ENCODE peak calls at places on chromosomes 7 and 10, in ten cellular contexts. N is IMR-90, A is AG04450, R is stomach, S is aorta, G is SK-N-SH, M is cardiac muscle cell, V is endothelial cell of umbilical vein, P is psoas muscle, W is neuronal stem cell. F is an unnamed sample.

GRCh38 chr7:149782682-149783345 is 9.4 kb upstream of the ZNF467 start:
- DNase-seq in N (no peak), A (no peak), R (no peak), S (no peak), G (no peak), M (no peak), V (no peak), P (no peak), W (no peak), F (no peak)

GRCh38 chr7:101614939-101615302 is 14.2 kb downstream of the MYL10 start:
- DNase-seq in N (no peak), A (no peak), R (no peak), S (peak), G (no peak), M (no peak), V (no peak), P (no peak), W (no peak), F (no peak)

GRCh38 chr7:156194813-156195212 is 382.6 kb upstream of the SHH start:
- DNase-seq in N (no peak), A (no peak), R (no peak), S (no peak), G (no peak), M (no peak), V (no peak), P (no peak), W (no peak), F (no peak)

GRCh38 chr10:48604408-48605263 is at the start of gene ARHGAP22:
- DNase-seq in N (peak), A (no peak), R (no peak), S (peak), G (peak), M (peak), V (peak), P (peak), W (no peak), F (no peak)

GRCh38 chr10:20598590-20598989 is 298.5 kb downstream of the NEBL start:
- DNase-seq in N (peak), A (peak), R (no peak), S (peak), G (no peak), M (no peak), V (no peak), P (peak), W (no peak), F (no peak)

GRCh38 chr7:919924-920341 is 34.5 kb downstream of the ADAP1 start:
- DNase-seq in N (no peak), A (no peak), R (peak), S (peak), G (no peak), M (no peak), V (no peak), P (peak), W (no peak), F (no peak)

GRCh38 chr7:97149843-97150242 is 32.3 kb downstream of the SDHAF3 start:
- DNase-seq in N (peak), A (no peak), R (no peak), S (no peak), G (no peak), M (no peak), V (no peak), P (no peak), W (no peak), F (no peak)

GRCh38 chr7:7965301-7965700 is 3.3 kb upstream of the GLCCI1 start:
- DNase-seq in N (no peak), A (no peak), R (no peak), S (no peak), G (peak), M (no peak), V (no peak), P (no peak), W (no peak), F (no peak)

GRCh38 chr7:101185258-101185839 is 5.3 kb upstream of the NAT16 start:
- DNase-seq in N (peak), A (no peak), R (no peak), S (no peak), G (no peak), M (no peak), V (no peak), P (no peak), W (no peak), F (no peak)

GRCh38 chr7:44824894-44825526 is 22.9 kb downstream of the H2AZ2 start:
- DNase-seq in N (peak), A (no peak), R (no peak), S (no peak), G (no peak), M (no peak), V (no peak), P (no peak), W (no peak), F (peak)

DNA sequence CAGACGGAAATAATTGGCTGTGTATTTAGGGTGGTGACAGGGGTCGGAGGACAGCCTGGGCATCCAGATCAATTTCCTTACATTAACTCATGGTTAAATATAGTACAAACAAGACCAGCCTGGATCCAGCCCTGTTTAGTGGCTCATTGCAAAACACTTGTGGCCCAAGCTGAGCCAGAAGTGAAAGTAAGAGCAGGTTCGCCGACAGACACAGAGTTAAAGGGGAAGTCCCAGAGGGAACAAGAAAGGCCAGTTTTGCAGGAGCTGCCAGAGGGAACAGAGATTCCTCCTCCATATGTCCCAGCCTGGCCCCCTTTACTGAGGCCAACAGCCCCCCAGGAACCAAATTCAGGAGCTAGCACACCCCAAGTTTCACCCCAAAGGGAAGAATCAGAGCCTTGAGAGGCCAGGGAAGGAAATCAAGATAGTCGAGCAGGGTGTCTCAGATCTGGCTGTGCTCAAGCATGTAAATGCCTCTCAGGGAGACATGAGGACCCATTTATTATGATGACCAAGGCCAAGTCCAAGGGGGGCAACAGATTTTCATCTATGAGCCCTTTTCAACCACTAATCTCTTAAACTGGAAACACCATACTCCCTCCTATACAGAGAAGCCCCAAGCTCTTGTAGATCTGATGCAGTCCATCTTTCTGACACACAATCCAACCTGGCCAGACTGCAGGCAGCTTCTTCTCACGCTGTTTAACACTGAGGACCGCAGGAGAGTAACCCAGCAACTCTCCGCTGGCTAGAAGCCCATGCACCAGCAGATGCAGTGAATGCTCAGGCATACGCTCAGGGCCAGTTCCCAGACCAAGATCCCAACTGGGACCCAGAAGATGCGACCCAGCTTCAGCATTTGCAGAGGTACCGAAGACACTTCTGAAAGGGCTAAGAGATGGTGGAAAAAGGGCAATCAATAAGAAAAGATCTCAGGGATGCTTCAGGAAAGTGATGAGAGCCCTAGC is 15.9 kb upstream of the ADCK2 start:
- DNase-seq in N (peak), A (no peak), R (peak), S (peak), G (no peak), M (peak), V (peak), P (peak), W (no peak), F (no peak)
- H3K4me3 ChIP-seq in N (peak), A (peak), R (peak), S (peak), G (no peak), M (no peak), V (peak), P (peak), W (no peak), F (peak)

GRCh38 chr10:16968722-16969055 is 151.5 kb upstream of the RSU1 start:
- DNase-seq in N (no peak), A (no peak), R (no peak), S (no peak), G (no peak), M (no peak), V (no peak), P (no peak), W (no peak), F (no peak)

GRCh38 chr10:16965740-16966447 is 148.7 kb upstream of the RSU1 start:
- DNase-seq in N (peak), A (peak), R (no peak), S (peak), G (no peak), M (peak), V (peak), P (no peak), W (no peak), F (peak)

GRCh38 chr10:16965242-16965620 is 148.0 kb upstream of the RSU1 start:
- DNase-seq in N (no peak), A (no peak), R (no peak), S (no peak), G (no peak), M (no peak), V (no peak), P (no peak), W (no peak), F (no peak)

GRCh38 chr10:16967000-16967865 is 150.0 kb upstream of the RSU1 start:
- DNase-seq in N (peak), A (peak), R (no peak), S (no peak), G (no peak), M (no peak), V (peak), P (no peak), W (no peak), F (no peak)

GRCh38 chr10:16967866-16968721 is 150.9 kb upstream of the RSU1 start:
- DNase-seq in N (peak), A (peak), R (no peak), S (peak), G (no peak), M (peak), V (peak), P (no peak), W (peak), F (no peak)
- H3K4me3 ChIP-seq in N (no peak), A (peak), R (no peak), S (no peak), G (no peak), M (no peak), V (no peak), P (no peak), W (no peak), F (no peak)

GRCh38 chr10:86872757-86873156 is 84.7 kb downstream of the MMRN2 start:
- DNase-seq in N (no peak), A (no peak), R (no peak), S (no peak), G (no peak), M (no peak), V (peak), P (no peak), W (no peak), F (no peak)

GRCh38 chr10:86867149-86867548 is 90.3 kb downstream of the MMRN2 start:
- DNase-seq in N (no peak), A (no peak), R (no peak), S (no peak), G (no peak), M (no peak), V (no peak), P (no peak), W (no peak), F (no peak)

GRCh38 chr10:86871563-86872183 is 85.7 kb downstream of the MMRN2 start:
- DNase-seq in N (peak), A (no peak), R (no peak), S (no peak), G (no peak), M (peak), V (no peak), P (no peak), W (no peak), F (no peak)

GRCh38 chr10:86870679-86871078 is 86.7 kb downstream of the MMRN2 start:
- DNase-seq in N (no peak), A (no peak), R (no peak), S (no peak), G (no peak), M (no peak), V (no peak), P (no peak), W (no peak), F (no peak)

DNA sequence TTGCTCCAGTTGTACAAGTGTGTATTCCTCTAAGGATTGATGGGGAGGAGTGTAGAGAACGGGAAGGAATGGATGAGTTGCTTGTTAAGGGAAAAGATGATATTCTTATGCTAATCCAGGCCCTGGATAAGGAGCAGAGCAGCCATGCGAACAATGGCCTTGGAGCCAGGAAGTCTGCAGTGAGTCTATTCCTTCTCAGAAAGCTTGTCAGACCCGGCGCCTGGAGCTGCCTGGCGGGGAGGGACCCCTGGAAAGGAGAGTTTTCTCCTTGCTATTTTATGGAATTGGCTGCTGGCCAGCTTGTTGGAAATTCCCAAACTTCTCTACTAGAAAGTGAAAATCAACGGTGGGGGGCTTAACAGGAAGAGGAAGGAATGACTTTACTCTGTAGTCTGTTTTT is 89.1 kb downstream of the MMRN2 start:
- DNase-seq in N (peak), A (no peak), R (no peak), S (no peak), G (no peak), M (peak), V (peak), P (no peak), W (peak), F (no peak)
- H3K4me3 ChIP-seq in N (no peak), A (no peak), R (no peak), S (no peak), G (no peak), M (no peak), V (peak), P (no peak), W (no peak), F (no peak)

GRCh38 chr10:102394801-102395676 is 466 bp upstream of the NFKB2 start:
- DNase-seq in N (peak), A (peak), R (peak), S (peak), G (peak), M (peak), V (peak), P (peak), W (peak), F (no peak)

GRCh38 chr10:102395677-102396197 is at the start of gene NFKB2:
- DNase-seq in N (no peak), A (no peak), R (no peak), S (peak), G (peak), M (no peak), V (no peak), P (no peak), W (no peak), F (peak)

GRCh38 chr10:102397222-102398171 is 2.0 kb downstream of the NFKB2 start:
- DNase-seq in N (no peak), A (no peak), R (no peak), S (no peak), G (no peak), M (no peak), V (no peak), P (no peak), W (no peak), F (no peak)

GRCh38 chr10:102396751-102397151 is 1.2 kb downstream of the NFKB2 start:
- DNase-seq in N (no peak), A (no peak), R (no peak), S (no peak), G (no peak), M (no peak), V (no peak), P (no peak), W (no peak), F (no peak)

GRCh38 chr10:102396251-102396650 is 746 bp downstream of the NFKB2 start:
- DNase-seq in N (no peak), A (no peak), R (no peak), S (no peak), G (no peak), M (no peak), V (no peak), P (no peak), W (no peak), F (no peak)
- H3K4me3 ChIP-seq in N (peak), A (peak), R (peak), S (peak), G (peak), M (peak), V (peak), P (peak), W (peak), F (peak)